ENCODE peak calls at places on chromosomes 16 and 17, in eight cellular contexts. A is GM12865; Q is midbrain; Z is GM04503; C is trophoblast cell; U is NCI-H1092; F is bronchial epithelial cell; B is stimulated activated CD8-positive, alpha-beta memory T cell treated with anti-CD3 and anti-CD28 coated beads, Interleukin-15, amount 100 ng/mL, for 24 hours. V is an unnamed sample.

GRCh38 chr16:22192261-22193133 is 13.6 kb upstream of the EEF2K start:
- DNase-seq in A (peak), Q (peak), Z (peak), C (peak), U (peak), F (peak), B (peak), V (peak)

GRCh38 chr16:31298958-31299357 is 39.2 kb downstream of the ITGAM start:
- DNase-seq in A (no peak), Q (no peak), Z (no peak), C (no peak), U (no peak), F (peak), B (no peak), V (peak)

GRCh38 chr17:43766413-43767052 is 7.9 kb upstream of the SOST start:
- DNase-seq in A (peak), Q (peak), Z (no peak), C (peak), U (peak), F (peak), B (no peak), V (peak)

GRCh38 chr16:48334325-48334724 is 50.9 kb downstream of the SIAH1 start:
- DNase-seq in A (no peak), Q (no peak), Z (no peak), C (no peak), U (no peak), F (no peak), B (no peak), V (no peak)

GRCh38 chr17:28125530-28126382 is 83.3 kb downstream of the NLK start:
- DNase-seq in A (no peak), Q (no peak), Z (no peak), C (no peak), U (no peak), F (no peak), B (no peak), V (no peak)

GRCh38 chr16:75209944-75210343 is 3.0 kb upstream of the CTRB2 start:
- DNase-seq in A (no peak), Q (no peak), Z (no peak), C (no peak), U (no peak), F (no peak), B (no peak), V (no peak)

GRCh38 chr16:27779719-27780161 is 229.8 kb downstream of the KATNIP start:
- DNase-seq in A (no peak), Q (peak), Z (no peak), C (peak), U (peak), F (peak), B (no peak), V (peak)

GRCh38 chr17:78528541-78528940 is 48.7 kb downstream of the DNAH17 start:
- DNase-seq in A (no peak), Q (no peak), Z (no peak), C (no peak), U (peak), F (no peak), B (no peak), V (no peak)

GRCh38 chr16:87735270-87736002 is 30.4 kb downstream of the KLHDC4 start:
- DNase-seq in A (no peak), Q (no peak), Z (no peak), C (no peak), U (no peak), F (no peak), B (no peak), V (no peak)

GRCh38 chr17:78231991-78232759 is 744 bp downstream of the TMEM235 start:
- DNase-seq in A (no peak), Q (no peak), Z (no peak), C (no peak), U (no peak), F (no peak), B (no peak), V (peak)

GRCh38 chr16:65809627-65810026 is 556.9 kb upstream of the CDH5 start:
- DNase-seq in A (no peak), Q (no peak), Z (no peak), C (no peak), U (peak), F (peak), B (no peak), V (peak)

GRCh38 chr16:28473714-28474265 is 1.7 kb upstream of the NPIPB7 start:
- DNase-seq in A (peak), Q (no peak), Z (no peak), C (no peak), U (no peak), F (no peak), B (no peak), V (no peak)

GRCh38 chr16:58658796-58659211 is 25.8 kb downstream of the SLC38A7 start:
- DNase-seq in A (no peak), Q (no peak), Z (no peak), C (no peak), U (no peak), F (no peak), B (no peak), V (no peak)

GRCh38 chr16:88922114-88922825 is 54.7 kb downstream of the CBFA2T3 start:
- DNase-seq in A (no peak), Q (no peak), Z (peak), C (no peak), U (no peak), F (peak), B (no peak), V (no peak)

GRCh38 chr16:24681793-24682192 is 47.7 kb upstream of the TNRC6A start:
- DNase-seq in A (no peak), Q (no peak), Z (no peak), C (peak), U (no peak), F (peak), B (no peak), V (peak)

V was measured in epithelial cell of esophagus.